ENCODE peak calls at places on chromosomes 16 and 17, in seven cellular contexts. D is suprapubic skin, F is NB4, U is body of pancreas, G is HCT116, R is A549, E is GM12891. Z is an unnamed sample.
A peak's percentile ranks its signal among the peaks of the same experiment; 100 is the strongest.

GRCh38 chr16:84950906-84951305 is 60.4 kb downstream of the ZDHHC7 start:
- DNase-seq in F (peak; percentile 65), R (peak; percentile 66), U (no peak), G (no peak), E (no peak), D (no peak), Z (no peak)

GRCh38 chr16:58414938-58415451 is 22.7 kb downstream of the GINS3 start:
- DNase-seq in R (no peak), D (no peak), G (no peak), U (no peak), E (no peak), F (no peak), Z (no peak)

GRCh38 chr17:49108318-49108717 is 24.3 kb upstream of the B4GALNT2 start:
- DNase-seq in R (peak; percentile 72), F (no peak), U (peak; percentile 35), D (no peak), E (no peak), G (no peak), Z (peak; percentile 66)

GRCh38 chr17:61285483-61286320 is 113.9 kb upstream of the TBX2 start:
- DNase-seq in E (no peak), R (no peak), F (no peak), G (no peak), U (peak; percentile 20), D (no peak), Z (no peak)

GRCh38 chr16:74760007-74760767 is 14.4 kb downstream of the FA2H start:
- DNase-seq in G (no peak), R (peak; percentile 85), F (no peak), D (no peak), E (no peak), U (no peak), Z (no peak)

GRCh38 chr17:47702391-47702995 is 8.5 kb downstream of the TBKBP1 start:
- DNase-seq in U (no peak), R (no peak), D (no peak), E (no peak), G (no peak), F (no peak), Z (no peak)

GRCh38 chr17:15265131-15265530 is at the start of gene PMP22:
- DNase-seq in G (no peak), R (no peak), F (no peak), U (peak; percentile 26), E (no peak), D (no peak), Z (no peak)

GRCh38 chr17:67121317-67121887 is 77.0 kb downstream of the CACNG1 start:
- DNase-seq in R (no peak), E (no peak), D (no peak), G (no peak), F (no peak), U (peak; percentile 10), Z (no peak)

GRCh38 chr16:23836078-23836403 is 258 bp downstream of the PRKCB start:
- DNase-seq in F (no peak), U (no peak), E (no peak), D (no peak), R (no peak), G (no peak), Z (no peak)

GRCh38 chr17:57948555-57949420 is 6.4 kb downstream of the CUEDC1 start:
- DNase-seq in D (peak; percentile 75), E (no peak), R (peak; percentile 98), F (peak; percentile 63), U (peak; percentile 28), G (peak; percentile 100), Z (peak; percentile 97)

GRCh38 chr16:87554754-87555427 is 47.4 kb upstream of the JPH3 start:
- DNase-seq in F (peak; percentile 82), R (no peak), U (no peak), E (no peak), G (no peak), D (no peak), Z (no peak)

GRCh38 chr17:49434821-49435581 is 20.3 kb upstream of the PHB1 start:
- DNase-seq in U (peak; percentile 58), D (no peak), E (peak; percentile 70), F (peak; percentile 63), R (peak; percentile 73), G (peak; percentile 74), Z (peak; percentile 89)

GRCh38 chr16:56515665-56516064 is 4.2 kb downstream of the BBS2 start:
- DNase-seq in E (no peak), G (no peak), U (no peak), R (no peak), F (no peak), D (no peak), Z (no peak)

GRCh38 chr16:24681793-24682192 is 47.7 kb upstream of the TNRC6A start:
- DNase-seq in U (no peak), F (no peak), R (peak; percentile 55), E (no peak), G (no peak), D (no peak), Z (no peak)

GRCh38 chr16:75483222-75483621 is 12.0 kb downstream of the CHST6 start:
- DNase-seq in E (no peak), G (peak; percentile 97), R (no peak), U (no peak), D (no peak), F (no peak), Z (peak; percentile 66)

GRCh38 chr16:47461598-47462266 is 601 bp downstream of the PHKB start:
- DNase-seq in F (peak; percentile 92), U (peak; percentile 68), R (peak; percentile 87), E (peak; percentile 6), D (no peak), G (peak; percentile 40), Z (peak; percentile 16)

GRCh38 chr16:85712841-85713240 is 24.1 kb upstream of the GINS2 start:
- DNase-seq in D (no peak), F (no peak), R (no peak), G (no peak), E (no peak), U (no peak), Z (no peak)

GRCh38 chr17:78214016-78214705 is at the start of gene BIRC5:
- DNase-seq in G (peak; percentile 74), R (peak; percentile 92), E (peak; percentile 98), U (peak; percentile 88), D (peak; percentile 89), F (peak; percentile 92), Z (peak; percentile 90)
- TF ChIP-seq POLR2A in G (peak; percentile 60), R (peak; percentile 27), E (no peak), U (no peak), D (no peak), F (peak; percentile 38), Z (peak; percentile 67)

GRCh38 chr17:75124041-75124818 is 7.3 kb downstream of the NT5C start:
- DNase-seq in G (peak; percentile 99), E (no peak), F (no peak), R (peak; percentile 100), D (no peak), U (peak; percentile 54), Z (peak; percentile 98)
- TF ChIP-seq POLR2A in G (peak; percentile 77), E (peak; percentile 11), F (no peak), R (peak; percentile 62), D (no peak), U (no peak), Z (peak; percentile 52)

DNA sequence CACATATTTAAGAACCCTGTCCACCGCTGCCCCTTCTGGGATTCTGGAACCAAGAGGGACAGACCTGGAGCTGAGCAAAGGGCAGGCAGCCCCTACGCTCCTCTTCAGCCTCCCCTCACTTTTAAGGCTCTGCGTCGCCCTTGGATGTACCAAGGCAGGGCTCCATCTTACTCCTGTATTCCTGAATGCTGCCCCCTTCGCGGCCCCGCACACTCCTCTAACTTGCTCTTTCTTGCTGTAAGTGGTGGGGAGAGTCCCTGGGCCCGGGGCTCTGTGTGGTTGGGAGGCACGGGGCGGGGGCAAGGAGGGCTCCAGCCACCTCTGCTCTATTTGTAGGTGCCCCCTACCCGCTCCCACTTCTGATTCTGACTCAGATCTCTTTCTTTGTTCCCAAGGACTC is 1.2 kb downstream of the TNS4 start:
- DNase-seq in F (no peak), G (no peak), E (no peak), U (no peak), D (peak; percentile 66), R (no peak), Z (no peak)
- TF ChIP-seq POLR2A in F (no peak), G (no peak), E (no peak), U (no peak), D (no peak), R (peak; percentile 38), Z (no peak)

GRCh38 chr17:59154335-59154720 is 658 bp downstream of the SKA2 start:
- DNase-seq in E (no peak), R (peak; percentile 62), G (no peak), U (peak; percentile 40), D (no peak), F (peak; percentile 64), Z (no peak)
- TF ChIP-seq POLR2A in E (peak; percentile 8), R (no peak), G (no peak), U (no peak), D (no peak), F (no peak), Z (no peak)

DNA sequence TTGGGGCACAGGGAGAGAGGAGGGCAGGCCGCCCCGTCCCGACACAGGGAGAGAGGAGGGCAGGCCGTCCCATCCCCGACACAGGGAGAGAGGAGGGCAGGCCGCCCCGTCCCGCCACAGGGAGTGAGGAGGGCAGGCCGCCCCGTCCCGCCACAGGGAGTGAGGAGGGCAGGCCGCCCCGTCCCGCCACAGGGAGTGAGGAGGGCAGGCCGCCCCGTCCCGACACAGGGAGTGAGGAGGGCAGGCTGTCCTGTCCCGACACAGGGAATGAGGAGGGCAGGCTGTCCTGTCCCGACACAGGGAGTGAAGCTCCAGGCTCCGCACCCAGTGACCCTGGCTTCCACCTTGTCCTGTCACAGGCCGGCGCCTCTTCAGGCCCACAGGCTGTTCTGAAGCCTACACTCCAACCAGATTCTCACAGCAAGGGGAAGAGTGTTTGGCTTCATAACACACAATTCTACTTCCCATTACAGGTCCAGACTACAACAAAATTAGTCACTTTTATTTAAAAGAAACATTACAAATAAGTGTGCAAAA is 34.1 kb downstream of the WDR45B start:
- DNase-seq in E (no peak), D (no peak), G (no peak), F (no peak), U (no peak), R (no peak), Z (no peak)
- TF ChIP-seq POLR2A in E (no peak), D (no peak), G (no peak), F (no peak), U (no peak), R (no peak), Z (no peak)

GRCh38 chr17:16286009-16286946 is 67.0 kb downstream of the CENPV start:
- DNase-seq in U (peak; percentile 87), G (peak; percentile 95), D (peak; percentile 84), R (peak; percentile 99), F (peak; percentile 98), E (peak; percentile 66), Z (peak; percentile 71)
- TF ChIP-seq POLR2A in U (no peak), G (peak; percentile 55), D (no peak), R (peak; percentile 18), F (peak; percentile 27), E (peak; percentile 87), Z (no peak)